ENCODE peak calls at places on chromosomes 7 and 10, in six cellular contexts. S is GM12891, O is GM12878, F is HepG2, Q is K562, Z is H1. T is an unnamed sample.

GRCh38 chr10:124377101-124377500 is 41.6 kb downstream of the OAT start:
- DNase-seq in S (no peak), O (no peak), F (no peak), Q (no peak), Z (no peak), T (no peak)

GRCh38 chr10:75111906-75112703 is 649 bp downstream of the SAMD8 start:
- DNase-seq in S (no peak), O (peak; percentile 30), F (peak; percentile 48), Q (peak; percentile 63), Z (no peak), T (no peak)

GRCh38 chr7:155788616-155789000 is 23.7 kb downstream of the SHH start:
- DNase-seq in S (no peak), O (no peak), F (no peak), Q (no peak), Z (no peak), T (no peak)

GRCh38 chr10:119441151-119441821 is 101.2 kb downstream of the RGS10 start:
- DNase-seq in S (no peak), O (no peak), F (no peak), Q (no peak), Z (no peak), T (no peak)

GRCh38 chr7:493661-494251 is 25.9 kb downstream of the PDGFA start:
- DNase-seq in S (no peak), O (no peak), F (no peak), Q (no peak), Z (no peak), T (no peak)

GRCh38 chr10:59536151-59536550 is 173.5 kb downstream of the SLC16A9 start:
- DNase-seq in S (no peak), O (no peak), F (no peak), Q (no peak), Z (no peak), T (no peak)

GRCh38 chr7:80563561-80564327 is 51.9 kb upstream of the GNAT3 start:
- DNase-seq in S (no peak), O (no peak), F (no peak), Q (no peak), Z (no peak), T (no peak)

GRCh38 chr10:96288151-96288621 is 16.0 kb upstream of the DNTT start:
- DNase-seq in S (no peak), O (peak; percentile 84), F (no peak), Q (no peak), Z (no peak), T (no peak)

GRCh38 chr10:49163741-49164140 is 24.4 kb downstream of the TMEM273 start:
- DNase-seq in S (no peak), O (no peak), F (no peak), Q (no peak), Z (no peak), T (no peak)

GRCh38 chr7:121557034-121557892 is 161.2 kb upstream of the FAM3C start:
- DNase-seq in S (no peak), O (no peak), F (no peak), Q (no peak), Z (no peak), T (no peak)

GRCh38 chr7:79453558-79454324 is at the start of gene MAGI2:
- DNase-seq in S (no peak), O (no peak), F (peak; percentile 41), Q (no peak), Z (no peak), T (no peak)

GRCh38 chr7:49030221-49030620 is 105.9 kb downstream of the CDC14C start:
- DNase-seq in S (no peak), O (no peak), F (no peak), Q (no peak), Z (no peak), T (no peak)

GRCh38 chr7:116447980-116448839 is 51.3 kb upstream of the CAV2 start:
- DNase-seq in S (no peak), O (no peak), F (no peak), Q (no peak), Z (no peak), T (no peak)

GRCh38 chr10:29120216-29120615 is 168.7 kb upstream of the LYZL1 start:
- DNase-seq in S (no peak), O (no peak), F (no peak), Q (no peak), Z (no peak), T (no peak)

GRCh38 chr7:151386301-151387160 is 23.3 kb downstream of the WDR86 start:
- DNase-seq in S (no peak), O (no peak), F (no peak), Q (no peak), Z (no peak), T (no peak)

GRCh38 chr7:36627836-36628235 is 96.5 kb downstream of the AOAH start:
- DNase-seq in S (no peak), O (no peak), F (no peak), Q (no peak), Z (no peak), T (no peak)

GRCh38 chr10:24897326-24897926 is 55.0 kb downstream of the PRTFDC1 start:
- DNase-seq in S (no peak), O (no peak), F (peak; percentile 20), Q (peak; percentile 66), Z (no peak), T (no peak)

GRCh38 chr10:51911721-51912120 is 212.3 kb upstream of the CSTF2T start:
- DNase-seq in S (no peak), O (no peak), F (no peak), Q (no peak), Z (no peak), T (no peak)

GRCh38 chr10:72011976-72012512 is 47.8 kb downstream of the CHST3 start:
- DNase-seq in S (no peak), O (no peak), F (no peak), Q (no peak), Z (no peak), T (no peak)

GRCh38 chr10:72010234-72010992 is 46.2 kb downstream of the CHST3 start:
- DNase-seq in S (no peak), O (no peak), F (no peak), Q (no peak), Z (no peak), T (no peak)

GRCh38 chr10:72009430-72010081 is 45.4 kb downstream of the CHST3 start:
- DNase-seq in S (no peak), O (no peak), F (no peak), Q (no peak), Z (no peak), T (no peak)

GRCh38 chr10:72011468-72011867 is 47.3 kb downstream of the CHST3 start:
- DNase-seq in S (no peak), O (no peak), F (no peak), Q (no peak), Z (no peak), T (no peak)

DNA sequence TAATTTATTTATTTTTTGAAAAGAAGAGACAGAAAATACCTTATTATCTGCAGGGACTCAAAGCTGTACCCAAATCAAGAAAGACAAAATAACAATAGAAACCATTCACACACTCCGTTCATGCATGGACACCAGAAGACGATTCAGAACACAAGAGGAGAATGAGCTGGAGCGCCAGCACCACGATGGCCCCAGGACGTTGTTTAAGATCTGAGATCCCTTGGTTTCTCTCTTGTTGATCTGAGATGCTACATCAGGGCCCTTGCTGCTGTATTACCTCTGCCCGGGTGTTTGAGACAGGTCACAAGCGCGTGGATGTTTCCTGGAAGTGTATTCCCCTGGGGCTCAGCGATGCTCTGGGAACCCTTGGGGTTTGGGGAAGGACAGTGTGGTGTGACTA is 46.8 kb downstream of the CHST3 start:
- DNase-seq in S (no peak), O (no peak), F (no peak), Q (no peak), Z (no peak), T (no peak)
- TF ChIP-seq TAF1 in S (no peak), O (no peak), F (no peak), Q (no peak), Z (no peak), T (no peak)

GRCh38 chr10:72274213-72274729 is 547 bp downstream of the DDIT4 start:
- DNase-seq in S (no peak), O (no peak), F (no peak), Q (peak; percentile 67), Z (no peak), T (no peak)

GRCh38 chr10:72275351-72276012 is 1.8 kb downstream of the DDIT4 start:
- DNase-seq in S (no peak), O (no peak), F (no peak), Q (peak; percentile 58), Z (no peak), T (no peak)

GRCh38 chr10:72276013-72276387 is 2.3 kb downstream of the DDIT4 start:
- DNase-seq in S (no peak), O (no peak), F (no peak), Q (no peak), Z (no peak), T (no peak)

GRCh38 chr10:72273410-72274212 is at the start of gene DDIT4:
- DNase-seq in S (peak; percentile 99), O (peak; percentile 97), F (peak; percentile 93), Q (peak; percentile 99), Z (peak; percentile 98), T (peak; percentile 99)

DNA sequence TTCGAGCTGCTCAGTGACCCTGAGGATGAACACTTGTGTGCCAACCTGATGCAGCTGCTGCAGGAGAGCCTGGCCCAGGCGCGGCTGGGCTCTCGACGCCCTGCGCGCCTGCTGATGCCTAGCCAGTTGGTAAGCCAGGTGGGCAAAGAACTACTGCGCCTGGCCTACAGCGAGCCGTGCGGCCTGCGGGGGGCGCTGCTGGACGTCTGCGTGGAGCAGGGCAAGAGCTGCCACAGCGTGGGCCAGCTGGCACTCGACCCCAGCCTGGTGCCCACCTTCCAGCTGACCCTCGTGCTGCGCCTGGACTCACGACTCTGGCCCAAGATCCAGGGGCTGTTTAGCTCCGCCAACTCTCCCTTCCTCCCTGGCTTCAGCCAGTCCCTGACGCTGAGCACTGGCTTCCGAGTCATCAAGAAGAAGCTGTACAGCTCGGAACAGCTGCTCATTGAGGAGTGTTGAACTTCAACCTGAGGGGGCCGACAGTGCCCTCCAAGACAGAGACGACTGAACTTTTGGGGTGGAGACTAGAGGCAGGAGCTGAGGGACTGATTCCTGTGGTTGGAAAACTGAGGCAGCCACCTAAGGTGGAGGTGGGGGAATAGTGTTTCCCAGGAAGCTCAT is 1.1 kb downstream of the DDIT4 start:
- DNase-seq in S (peak; percentile 56), O (no peak), F (no peak), Q (peak; percentile 66), Z (no peak), T (peak; percentile 66)
- TF ChIP-seq POLR2A in S (peak; percentile 30), O (peak; percentile 70), F (no peak), Q (no peak), Z (no peak), T (no peak)

GRCh38 chr7:55078465-55079372 is 59.9 kb downstream of the EGFR start:
- DNase-seq in S (no peak), O (no peak), F (peak; percentile 77), Q (peak; percentile 13), Z (no peak), T (no peak)

GRCh38 chr7:55073051-55073511 is 54.3 kb downstream of the EGFR start:
- DNase-seq in S (no peak), O (peak; percentile 90), F (no peak), Q (no peak), Z (no peak), T (no peak)

GRCh38 chr7:55077581-55078410 is 59.0 kb downstream of the EGFR start:
- DNase-seq in S (no peak), O (no peak), F (peak; percentile 73), Q (no peak), Z (no peak), T (no peak)

GRCh38 chr7:55074008-55074499 is 55.2 kb downstream of the EGFR start:
- DNase-seq in S (peak; percentile 46), O (peak; percentile 91), F (peak; percentile 44), Q (no peak), Z (peak; percentile 43), T (peak; percentile 47)

GRCh38 chr7:55075464-55075971 is 56.7 kb downstream of the EGFR start:
- DNase-seq in S (no peak), O (no peak), F (no peak), Q (no peak), Z (no peak), T (no peak)
- TF ChIP-seq POLR2AphosphoS5 in S (no peak), O (no peak), F (no peak), Q (no peak), Z (no peak), T (no peak)

GRCh38 chr10:11003739-11004515 is 13.7 kb upstream of the CELF2 start:
- DNase-seq in S (no peak), O (no peak), F (no peak), Q (no peak), Z (no peak), T (no peak)
- TF ChIP-seq TAF1 in S (no peak), O (no peak), F (no peak), Q (no peak), Z (no peak), T (no peak)

T was measured in GM12892.